ENCODE peak calls at places on chromosome 4, in seven cellular contexts. D, L, B, E, F, S and H are unnamed samples. For H3K4me1 and H3K36me3, the result is how much of the 10 kb centered on the place peaks cover.

GRCh38 chr4:33802578-33802977 is 2441.7 kb downstream of the ARAP2 start:
- DNase-seq in F (no peak), D (no peak), E (no peak), L (no peak), B (no peak), S (no peak), H (no peak)

GRCh38 chr4:113064244-113064643 is 14.8 kb downstream of the ANK2 start:
- DNase-seq in S (no peak), D (no peak), F (no peak), L (no peak), B (peak), E (no peak), H (no peak)

GRCh38 chr4:124415206-124415605 is 297.3 kb downstream of the ANKRD50 start:
- DNase-seq in B (no peak), S (no peak), L (no peak), E (no peak), D (no peak), F (peak), H (no peak)

GRCh38 chr4:6768539-6768905 is 14.0 kb upstream of the KIAA0232 start:
- DNase-seq in L (no peak), E (peak), B (no peak), S (peak), F (peak), D (no peak), H (no peak)

GRCh38 chr4:71187399-71188196 is 151.2 kb upstream of the SLC4A4 start:
- DNase-seq in S (peak), F (peak), L (peak), B (peak), E (peak), D (peak), H (peak)

GRCh38 chr4:145299380-145300076 is 119.1 kb upstream of the OTUD4 start:
- DNase-seq in L (no peak), S (no peak), F (peak), B (no peak), E (no peak), D (no peak), H (peak)

GRCh38 chr4:157291071-157291470 is 70.5 kb downstream of the GRIA2 start:
- DNase-seq in S (no peak), D (no peak), B (peak), L (no peak), E (no peak), F (peak), H (no peak)

GRCh38 chr4:4443821-4444220 is 56.9 kb downstream of the NSG1 start:
- DNase-seq in F (peak), B (no peak), L (no peak), E (no peak), S (no peak), D (no peak), H (no peak)

GRCh38 chr4:8122746-8123145 is 35.9 kb downstream of the ABLIM2 start:
- DNase-seq in E (no peak), L (no peak), B (no peak), D (no peak), S (no peak), F (no peak), H (no peak)

GRCh38 chr4:164765096-164765495 is 11.2 kb downstream of the SMIM31 start:
- DNase-seq in S (no peak), L (no peak), B (no peak), E (no peak), D (no peak), F (no peak), H (no peak)

GRCh38 chr4:116849620-116850019 is 235.8 kb downstream of the TRAM1L1 start:
- DNase-seq in E (no peak), B (peak), L (no peak), F (no peak), S (no peak), D (no peak), H (no peak)

GRCh38 chr4:2101346-2102044 is 42.4 kb downstream of the NAT8L start:
- DNase-seq in S (no peak), B (no peak), E (no peak), L (no peak), F (peak), D (no peak), H (no peak)

DNA sequence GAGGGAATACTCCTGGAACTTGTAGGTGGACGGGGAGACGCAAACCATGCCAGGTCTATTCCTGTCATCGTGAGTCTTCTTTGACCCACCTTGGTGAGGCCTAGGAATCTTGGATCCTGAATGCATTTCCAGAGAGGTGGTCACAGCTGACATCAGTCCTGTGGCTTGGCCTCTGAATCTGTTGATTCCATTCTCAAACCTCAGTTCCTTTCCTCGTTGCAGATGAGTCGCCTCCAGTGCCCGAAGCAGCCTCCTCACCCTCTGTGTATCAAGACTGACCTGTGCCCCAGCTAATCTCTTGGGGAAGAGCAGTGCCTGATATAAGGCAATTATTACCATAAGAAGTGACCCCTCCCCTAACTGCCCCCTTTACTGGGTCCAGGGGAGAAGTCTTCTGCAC is 118.1 kb downstream of the SMIM20 start:
- DNase-seq in D (no peak), E (no peak), B (no peak), L (no peak), F (peak), S (no peak), H (no peak)
- H3K4me1 ChIP-seq in D (under half), E (under half), B (under half), L (under half), F (under half), S (under half), H (under half)

GRCh38 chr4:184695178-184695896 is 38.6 kb downstream of the CENPU start:
- DNase-seq in D (peak), S (no peak), E (no peak), L (no peak), F (no peak), B (no peak), H (no peak)
- H3K36me3 ChIP-seq in D (under half), S (under half), E (under half), L (under half), F (under half), B (under half), H (under half)

DNA sequence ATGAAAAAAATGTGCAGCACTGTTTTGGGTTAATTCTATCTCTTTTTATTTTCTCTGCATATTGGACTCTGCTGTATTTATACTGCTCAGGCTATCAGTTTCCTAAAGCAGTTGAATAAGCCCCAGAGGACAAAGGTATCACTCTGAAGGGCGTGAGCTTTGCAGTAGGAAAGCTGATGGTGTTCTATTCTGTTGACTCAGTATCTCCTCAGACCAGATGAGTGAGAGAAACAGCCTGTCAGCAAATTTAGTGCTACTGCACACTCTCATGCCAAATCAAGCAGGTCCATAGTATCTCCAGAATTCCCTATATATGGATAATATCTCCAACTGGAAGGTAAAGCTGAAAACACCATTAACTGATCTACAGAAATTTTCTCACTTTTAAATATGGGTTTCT is 132.3 kb upstream of the UGT8 start:
- DNase-seq in E (no peak), B (no peak), L (no peak), F (no peak), D (no peak), S (no peak), H (no peak)
- H3K4me3 ChIP-seq in E (no peak), B (no peak), L (no peak), F (no peak), D (no peak), S (no peak), H (no peak)

GRCh38 chr4:127249066-127249766 is 383.5 kb upstream of the INTU start:
- DNase-seq in L (no peak), F (peak), D (no peak), B (no peak), S (no peak), E (no peak), H (no peak)
- H3K4me1 ChIP-seq in L (under half), F (under half), D (under half), B (under half), S (under half), E (under half), H (under half)

GRCh38 chr4:44704673-44705072 is 21.7 kb downstream of the GNPDA2 start:
- DNase-seq in L (no peak), S (no peak), D (no peak), B (no peak), F (no peak), E (no peak), H (no peak)

GRCh38 chr4:44700427-44700826 is 22.2 kb downstream of the GUF1 start:
- DNase-seq in D (no peak), B (no peak), L (no peak), E (no peak), F (no peak), S (no peak), H (no peak)

GRCh38 chr4:44701037-44701436 is 22.8 kb downstream of the GUF1 start:
- DNase-seq in E (no peak), D (no peak), S (no peak), B (no peak), F (no peak), L (no peak), H (no peak)
- H3K36me3 ChIP-seq in E (half or more), D (under half), S (under half), B (under half), F (half or more), L (under half), H (under half)

GRCh38 chr4:119027815-119028214 is 107.8 kb upstream of the MYOZ2 start:
- DNase-seq in F (no peak), B (no peak), D (no peak), E (no peak), S (no peak), L (no peak), H (no peak)
- H3K4me3 ChIP-seq in F (no peak), B (no peak), D (no peak), E (peak), S (peak), L (no peak), H (no peak)